ENCODE peak calls at places on chromosomes 4 and X, in ten cellular contexts. V is body of pancreas, G is tibial artery, I is ascending aorta, C is left lung, Q is ovary, R is A549, N is mucosa of descending colon, A is mammary epithelial cell, U is GM12878. J is an unnamed sample. For H3K4me1, the result is how much of the 10 kb centered on the place peaks cover.

GRCh38 chr4:1445716-1446445 is 39.6 kb upstream of the NKX1-1 start:
- DNase-seq in V (no peak), N (no peak), G (no peak), A (no peak), U (no peak), Q (no peak), R (no peak), C (no peak), I (no peak), J (no peak)

GRCh38 chr4:21134994-21135393 is 434.7 kb downstream of the PACRGL start:
- DNase-seq in A (peak), V (no peak), N (peak), U (no peak), C (no peak), Q (no peak), I (no peak), G (no peak), R (no peak), J (no peak)

GRCh38 chrX:106698693-106699092 is 27.8 kb upstream of the RNF128 start:
- DNase-seq in U (no peak), A (peak), V (no peak), G (no peak), Q (no peak), N (no peak), C (no peak), I (no peak), R (no peak), J (no peak)

GRCh38 chr4:7389101-7389701 is 45.5 kb downstream of the PSAPL1 start:
- DNase-seq in N (no peak), A (no peak), G (peak), R (no peak), Q (no peak), V (no peak), U (no peak), C (peak), I (peak), J (no peak)

GRCh38 chr4:78661923-78662521 is 110.5 kb downstream of the ANXA3 start:
- DNase-seq in Q (no peak), G (no peak), R (no peak), C (no peak), N (peak), V (no peak), I (no peak), A (no peak), U (peak), J (no peak)

GRCh38 chrX:13666836-13667235 is 13.9 kb downstream of the TCEANC start:
- DNase-seq in A (peak), R (no peak), N (no peak), G (no peak), U (no peak), V (peak), Q (no peak), I (no peak), C (no peak), J (no peak)

GRCh38 chr4:142406051-142406549 is 440.0 kb downstream of the INPP4B start:
- DNase-seq in I (no peak), N (no peak), A (peak), R (no peak), C (no peak), U (peak), G (no peak), V (no peak), Q (no peak), J (no peak)

GRCh38 chr4:117692538-117692937 is 341.7 kb upstream of the NDST3 start:
- DNase-seq in C (no peak), U (no peak), I (no peak), A (no peak), V (no peak), N (no peak), Q (no peak), R (no peak), G (no peak), J (no peak)

GRCh38 chrX:97066381-97066780 is 182.7 kb downstream of the RPA4 start:
- DNase-seq in A (no peak), Q (no peak), V (no peak), G (no peak), I (no peak), N (no peak), C (no peak), U (no peak), R (no peak), J (no peak)

GRCh38 chr4:88573286-88573994 is 18.8 kb upstream of the HERC3 start:
- DNase-seq in N (no peak), R (no peak), Q (no peak), A (no peak), G (no peak), C (no peak), V (no peak), I (no peak), U (no peak), J (no peak)

GRCh38 chrX:110032534-110033161 is 29.7 kb downstream of the TMEM164 start:
- DNase-seq in V (no peak), G (no peak), N (no peak), R (no peak), I (no peak), Q (no peak), A (no peak), C (no peak), U (no peak), J (no peak)

GRCh38 chrX:17521871-17522693 is 147.1 kb downstream of the NHS start:
- DNase-seq in A (peak), Q (peak), U (no peak), V (no peak), C (no peak), R (peak), N (peak), G (no peak), I (no peak), J (no peak)

GRCh38 chrX:46404774-46405173 is 140.4 kb downstream of the ZNF674 start:
- DNase-seq in R (no peak), Q (no peak), I (no peak), C (no peak), G (no peak), N (no peak), A (no peak), U (no peak), V (no peak), J (no peak)

GRCh38 chrX:46407753-46408130 is 137.5 kb downstream of the ZNF674 start:
- DNase-seq in N (no peak), V (no peak), G (no peak), U (no peak), R (no peak), C (no peak), I (no peak), Q (peak), A (no peak), J (no peak)

GRCh38 chrX:46407036-46407752 is 138.0 kb downstream of the ZNF674 start:
- DNase-seq in V (no peak), G (no peak), A (no peak), Q (no peak), C (no peak), I (no peak), R (no peak), N (no peak), U (no peak), J (no peak)

GRCh38 chrX:46408553-46409407 is 136.4 kb downstream of the ZNF674 start:
- DNase-seq in Q (peak), I (peak), U (peak), A (peak), R (peak), G (peak), V (peak), C (peak), N (peak), J (no peak)
- TF ChIP-seq CTCF in Q (peak), I (peak), U (peak), A (peak), R (peak), G (peak), V (peak), C (peak), N (peak), J (peak)

DNA sequence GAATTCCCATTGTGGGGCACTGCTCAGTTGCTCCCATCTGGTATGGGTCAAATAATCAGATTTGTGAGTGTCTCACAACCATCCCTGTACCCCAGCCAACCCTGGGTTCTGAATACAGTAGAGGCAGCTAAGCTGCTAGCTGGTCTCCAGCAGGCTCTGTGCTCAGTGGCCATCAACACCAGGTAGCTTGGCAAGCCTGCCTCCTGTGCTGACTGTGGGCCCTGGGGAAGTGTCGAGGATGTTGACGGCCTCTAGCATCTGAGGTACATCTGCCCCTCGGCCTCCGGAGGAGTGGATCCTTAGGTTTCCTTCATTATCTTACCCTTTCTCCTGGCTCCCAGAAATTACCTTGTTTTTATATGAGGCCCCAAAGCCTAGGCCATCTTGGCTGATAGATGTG is 13.3 kb downstream of the RNF4 start:
- DNase-seq in I (no peak), Q (no peak), C (no peak), V (peak), N (no peak), U (no peak), R (no peak), G (no peak), A (no peak), J (no peak)
- H3K4me1 ChIP-seq in I (under half), Q (under half), C (under half), V (half or more), N (half or more), U (half or more), R (under half), G (under half), A (under half), J (half or more)

GRCh38 chr4:74934822-74935326 is 2.0 kb downstream of the PARM1 start:
- DNase-seq in I (no peak), G (no peak), U (no peak), Q (peak), N (no peak), V (no peak), R (no peak), A (no peak), C (no peak), J (no peak)
- H3K4me3 ChIP-seq in I (peak), G (peak), U (peak), Q (peak), N (peak), V (no peak), R (no peak), A (no peak), C (peak), J (peak)

DNA sequence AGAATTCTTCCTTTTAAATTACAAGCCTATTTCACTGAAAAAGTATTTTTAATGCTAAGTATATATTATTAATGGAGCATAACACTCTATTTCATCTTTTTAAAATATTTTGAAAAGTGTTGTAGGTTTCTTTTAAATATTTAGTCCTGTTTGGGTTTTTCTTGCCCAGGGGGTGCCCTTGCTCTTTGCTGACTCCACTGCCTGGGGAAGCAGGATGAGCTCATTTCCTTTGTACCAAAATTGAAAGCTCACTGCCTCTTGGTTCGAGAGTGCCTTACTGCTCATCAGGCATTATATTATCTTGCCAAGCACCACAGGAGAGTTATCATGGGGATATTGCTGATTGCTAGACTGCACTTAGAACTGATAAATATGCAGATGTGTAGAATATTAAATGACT is 819.2 kb downstream of the PCDH18 start:
- DNase-seq in U (no peak), Q (no peak), C (no peak), G (no peak), N (no peak), A (no peak), R (no peak), I (no peak), V (no peak), J (no peak)
- TF ChIP-seq CTCF in U (no peak), Q (no peak), C (no peak), G (no peak), N (no peak), A (no peak), R (no peak), I (no peak), V (no peak), J (no peak)

GRCh38 chrX:1462110-1462509 is 9.4 kb upstream of the ASMTL start:
- DNase-seq in I (no peak), A (no peak), R (no peak), G (no peak), Q (no peak), N (no peak), U (no peak), C (no peak), V (no peak), J (no peak)
- H3K4me1 ChIP-seq in I (under half), A (under half), R (under half), G (under half), Q (under half), N (under half), U (under half), C (under half), V (under half), J (under half)

GRCh38 chr4:140163029-140163810 is 9.2 kb upstream of the MAML3 start:
- DNase-seq in I (peak), A (peak), R (no peak), U (no peak), Q (peak), V (no peak), C (no peak), N (no peak), G (peak), J (no peak)
- H3K4me3 ChIP-seq in I (peak), A (no peak), R (no peak), U (no peak), Q (no peak), V (no peak), C (no peak), N (no peak), G (no peak), J (peak)

DNA sequence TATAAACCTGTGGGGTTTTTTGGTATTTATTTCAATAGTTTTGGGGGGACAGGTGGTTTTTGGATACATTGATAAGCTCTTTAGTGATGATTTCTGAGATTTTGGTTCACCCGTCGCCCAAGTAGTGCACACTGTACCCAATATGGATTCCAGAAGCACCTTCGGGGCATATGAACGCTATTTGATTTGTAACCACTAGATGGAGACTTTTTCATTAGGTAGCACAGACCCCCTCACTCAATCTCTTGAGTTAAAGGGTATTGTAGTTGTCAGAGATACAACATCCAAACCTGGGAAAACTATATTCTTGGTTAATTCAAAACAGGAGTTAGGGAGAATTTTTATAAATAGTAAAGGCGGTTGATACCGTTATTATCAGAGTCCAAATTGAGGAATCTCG is 79.8 kb downstream of the SPANXN3 start:
- DNase-seq in U (no peak), R (no peak), N (no peak), I (no peak), G (no peak), A (no peak), C (no peak), V (no peak), Q (no peak), J (no peak)
- TF ChIP-seq CTCF in U (peak), R (no peak), N (no peak), I (no peak), G (no peak), A (no peak), C (peak), V (peak), Q (no peak), J (no peak)

GRCh38 chr4:80306255-80306654 is 29.3 kb upstream of the CFAP299 start:
- DNase-seq in Q (no peak), V (no peak), R (no peak), C (no peak), A (peak), G (no peak), I (no peak), U (no peak), N (no peak), J (no peak)

GRCh38 chr4:80302616-80303223 is 32.8 kb upstream of the CFAP299 start:
- DNase-seq in G (no peak), I (no peak), A (no peak), R (no peak), Q (no peak), U (no peak), V (no peak), C (no peak), N (no peak), J (no peak)

GRCh38 chr4:80307774-80308465 is 27.6 kb upstream of the CFAP299 start:
- DNase-seq in I (no peak), Q (no peak), A (peak), N (no peak), G (no peak), R (no peak), U (no peak), V (peak), C (no peak), J (no peak)

GRCh38 chr4:80307183-80307735 is 28.3 kb upstream of the CFAP299 start:
- DNase-seq in V (no peak), C (no peak), R (no peak), N (no peak), A (peak), I (no peak), G (no peak), Q (no peak), U (no peak), J (no peak)

DNA sequence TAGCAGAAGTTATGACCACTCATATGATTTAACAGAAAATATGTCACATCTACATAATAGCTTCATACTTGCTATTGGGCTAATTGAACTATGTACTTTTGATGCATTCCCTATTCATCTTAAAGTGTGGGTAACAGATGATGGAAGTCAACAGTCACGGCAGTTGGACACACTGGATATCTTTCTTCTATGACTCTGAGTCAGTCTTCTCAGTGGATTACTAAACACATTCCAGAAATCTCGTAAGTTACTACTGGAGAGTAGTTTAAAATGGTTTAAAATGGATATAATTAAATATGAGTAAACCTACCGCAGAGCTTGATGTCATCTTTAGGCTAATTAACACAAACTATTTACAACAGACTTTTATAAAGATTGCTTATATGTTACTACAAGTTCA is 30.1 kb upstream of the CFAP299 start:
- DNase-seq in G (no peak), N (no peak), R (no peak), I (no peak), C (no peak), Q (no peak), V (no peak), U (no peak), A (peak), J (no peak)
- H3K4me1 ChIP-seq in G (under half), N (under half), R (under half), I (under half), C (under half), Q (under half), V (under half), U (under half), A (half or more), J (under half)

GRCh38 chr4:3385719-3386440 is 55.9 kb upstream of the HGFAC start:
- DNase-seq in G (no peak), U (no peak), Q (no peak), V (no peak), I (no peak), N (no peak), C (no peak), A (peak), R (no peak), J (no peak)
- H3K4me3 ChIP-seq in G (no peak), U (no peak), Q (no peak), V (no peak), I (no peak), N (no peak), C (peak), A (peak), R (no peak), J (peak)

GRCh38 chrX:86455495-86455894 is 307.2 kb downstream of the DACH2 start:
- DNase-seq in R (no peak), U (no peak), A (no peak), I (no peak), Q (no peak), C (no peak), G (no peak), V (no peak), N (no peak), J (no peak)
- TF ChIP-seq CTCF in R (no peak), U (no peak), A (no peak), I (no peak), Q (no peak), C (no peak), G (no peak), V (no peak), N (no peak), J (no peak)

J was measured in thoracic aorta.